ENCODE peak calls at places on chromosomes 13 and 19, in six cellular contexts. D is neural crest cell, G is fibroblast of the aortic adventitia, E is WTC11, Y is right atrium auricular region, T is left ventricle myocardium inferior. J is an unnamed sample.

GRCh38 chr13:49444517-49445395 is 682 bp downstream of the SETDB2 start:
- DNase-seq in T (no peak), G (peak), E (no peak), D (no peak), Y (peak), J (no peak)

GRCh38 chr13:59542303-59542702 is 621.4 kb downstream of the DIAPH3 start:
- DNase-seq in T (no peak), Y (no peak), D (no peak), G (no peak), E (no peak), J (no peak)

GRCh38 chr19:51311388-51312257 is at the start of gene IGLON5:
- DNase-seq in E (peak), G (no peak), T (no peak), Y (no peak), D (no peak), J (peak)

GRCh38 chr13:49998714-49999624 is 2.1 kb downstream of the TRIM13 start:
- DNase-seq in T (no peak), D (no peak), Y (no peak), G (no peak), E (peak), J (no peak)

GRCh38 chr19:34365463-34366401 is 736 bp downstream of the GPI start:
- DNase-seq in E (peak), D (peak), G (peak), Y (no peak), T (peak), J (no peak)

GRCh38 chr13:114146629-114147028 is 14.2 kb upstream of the RASA3 start:
- DNase-seq in T (no peak), D (no peak), Y (no peak), G (no peak), E (peak), J (no peak)

GRCh38 chr13:113367020-113367560 is 3.2 kb upstream of the GRTP1 start:
- DNase-seq in Y (peak), G (no peak), T (no peak), E (no peak), D (no peak), J (peak)

GRCh38 chr13:34258646-34259386 is 440.9 kb downstream of the RFC3 start:
- DNase-seq in T (no peak), Y (no peak), E (no peak), D (no peak), G (no peak), J (no peak)

GRCh38 chr19:40322951-40323615 is 25.1 kb downstream of the C19orf47 start:
- DNase-seq in D (no peak), E (no peak), G (no peak), T (no peak), Y (no peak), J (no peak)

GRCh38 chr19:34134190-34135032 is 37.9 kb upstream of the LSM14A start:
- DNase-seq in E (peak), Y (peak), T (peak), D (peak), G (peak), J (peak)

GRCh38 chr19:9295411-9295849 is 14.2 kb downstream of the ZNF699 start:
- DNase-seq in D (no peak), T (no peak), G (no peak), E (no peak), Y (no peak), J (no peak)

GRCh38 chr13:85910962-85911361 is 111.7 kb upstream of the SLITRK6 start:
- DNase-seq in G (no peak), E (no peak), T (no peak), Y (no peak), D (no peak), J (no peak)

GRCh38 chr13:59674616-59675015 is 489.1 kb downstream of the DIAPH3 start:
- DNase-seq in G (no peak), Y (no peak), E (no peak), D (no peak), T (no peak), J (no peak)

GRCh38 chr13:27622881-27623280 is 1.2 kb downstream of the POLR1D start:
- DNase-seq in T (no peak), D (no peak), G (no peak), E (no peak), Y (no peak), J (no peak)

GRCh38 chr19:53158119-53158656 is 665 bp downstream of the ZNF347 start:
- DNase-seq in D (peak), T (peak), G (peak), E (peak), Y (no peak), J (peak)

GRCh38 chr13:25943666-25944065 is 108.2 kb downstream of the SHISA2 start:
- DNase-seq in G (no peak), E (no peak), Y (no peak), D (no peak), T (no peak), J (no peak)

DNA sequence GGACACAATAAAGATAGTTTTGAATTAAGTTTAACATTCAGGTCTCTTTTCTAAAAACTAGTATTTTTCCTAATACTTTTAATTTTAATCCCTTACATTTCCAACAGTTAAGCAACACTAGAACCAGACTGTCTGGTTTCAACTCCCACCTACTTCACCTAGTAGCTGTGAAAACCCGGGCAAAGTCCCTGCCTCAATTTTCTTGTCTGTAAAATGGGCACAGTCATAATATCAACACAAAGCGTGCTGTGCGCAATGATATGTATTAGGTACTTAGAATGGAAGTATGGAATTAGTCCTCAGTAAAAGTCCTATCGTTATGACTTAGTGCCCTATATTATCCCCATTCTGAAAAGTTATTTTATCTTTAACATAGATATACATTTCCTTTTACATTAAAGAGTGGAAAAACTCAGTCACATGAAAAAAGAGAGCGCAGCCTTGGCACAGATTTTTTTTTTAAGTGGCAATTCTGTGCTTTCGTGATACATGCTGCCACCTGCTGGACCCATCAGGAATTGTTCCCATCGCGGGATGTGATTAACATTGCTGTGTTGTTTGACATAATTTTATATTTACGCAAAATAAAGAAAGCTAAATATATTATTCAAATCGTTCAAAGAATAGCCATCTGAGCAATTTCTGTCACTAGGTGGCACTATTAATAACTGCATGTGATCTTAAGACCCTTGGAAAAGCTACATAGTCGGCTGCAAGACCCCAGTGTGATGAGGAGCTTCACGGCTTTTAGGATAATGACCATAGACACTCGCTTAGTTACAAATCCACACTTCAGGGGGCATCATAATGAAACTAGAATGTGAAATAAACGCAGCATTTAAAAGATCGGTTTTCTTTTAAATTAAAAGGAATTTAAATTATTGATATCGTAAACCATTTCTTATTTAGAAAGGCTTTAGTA is 59.9 kb downstream of the LIG4 start:
- DNase-seq in D (peak), T (peak), G (peak), Y (peak), E (peak), J (peak)
- TF ChIP-seq CTCF in D (peak), T (peak), G (peak), Y (peak), E (peak), J (peak)

GRCh38 chr19:19385131-19385899 is 20.2 kb upstream of the GATAD2A start:
- DNase-seq in G (peak), T (peak), E (peak), Y (peak), D (peak), J (peak)
- TF ChIP-seq CTCF in G (peak), T (peak), E (no peak), Y (no peak), D (no peak), J (peak)

GRCh38 chr13:76470991-76471390 is 415.2 kb downstream of the KCTD12 start:
- DNase-seq in G (no peak), D (no peak), E (no peak), Y (no peak), T (no peak), J (no peak)
- TF ChIP-seq CTCF in G (no peak), D (no peak), E (no peak), Y (no peak), T (no peak), J (no peak)

GRCh38 chr19:47651132-47651531 is 42.2 kb downstream of the BICRA start:
- DNase-seq in E (no peak), D (no peak), T (no peak), Y (no peak), G (no peak), J (no peak)

GRCh38 chr19:47652285-47652684 is 43.4 kb downstream of the BICRA start:
- DNase-seq in G (no peak), D (no peak), Y (no peak), T (no peak), E (no peak), J (no peak)

GRCh38 chr19:47650695-47651094 is 41.8 kb downstream of the BICRA start:
- DNase-seq in G (no peak), T (no peak), D (no peak), Y (no peak), E (no peak), J (no peak)

GRCh38 chr19:47649588-47649987 is 40.7 kb downstream of the BICRA start:
- DNase-seq in D (no peak), G (no peak), Y (no peak), T (no peak), E (no peak), J (no peak)

GRCh38 chr19:47651691-47652090 is 42.8 kb downstream of the BICRA start:
- DNase-seq in G (no peak), T (no peak), E (no peak), D (no peak), Y (no peak), J (no peak)
- TF ChIP-seq CTCF in G (no peak), T (no peak), E (no peak), D (no peak), Y (no peak), J (no peak)

DNA sequence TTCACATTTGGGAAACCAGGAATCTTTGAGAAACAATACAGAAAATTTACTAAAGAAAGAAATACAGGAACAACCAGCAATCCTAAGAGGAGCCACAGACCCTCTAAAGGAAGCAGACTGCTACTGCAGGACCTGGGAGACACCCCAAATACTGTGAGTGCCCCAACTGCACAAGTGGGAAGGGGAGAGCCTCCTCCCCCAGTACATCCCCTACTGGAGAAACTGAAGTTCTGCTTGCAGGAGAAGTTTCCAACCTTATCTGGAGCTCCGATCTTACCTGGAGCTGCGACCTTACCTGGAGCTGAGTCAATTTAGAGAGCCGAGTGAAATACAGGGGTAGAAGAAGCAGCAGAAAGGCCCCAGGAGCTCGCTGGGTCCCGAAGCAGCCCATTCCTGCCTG is 236.4 kb upstream of the SPRY2 start:
- DNase-seq in T (no peak), G (no peak), E (no peak), D (no peak), Y (no peak), J (no peak)
- TF ChIP-seq CTCF in T (no peak), G (no peak), E (no peak), D (no peak), Y (no peak), J (no peak)

GRCh38 chr19:42693760-42694350 is 46.4 kb downstream of the PSG3 start:
- DNase-seq in D (no peak), G (peak), E (peak), Y (no peak), T (no peak), J (no peak)
- TF ChIP-seq CTCF in D (no peak), G (peak), E (peak), Y (no peak), T (peak), J (no peak)

DNA sequence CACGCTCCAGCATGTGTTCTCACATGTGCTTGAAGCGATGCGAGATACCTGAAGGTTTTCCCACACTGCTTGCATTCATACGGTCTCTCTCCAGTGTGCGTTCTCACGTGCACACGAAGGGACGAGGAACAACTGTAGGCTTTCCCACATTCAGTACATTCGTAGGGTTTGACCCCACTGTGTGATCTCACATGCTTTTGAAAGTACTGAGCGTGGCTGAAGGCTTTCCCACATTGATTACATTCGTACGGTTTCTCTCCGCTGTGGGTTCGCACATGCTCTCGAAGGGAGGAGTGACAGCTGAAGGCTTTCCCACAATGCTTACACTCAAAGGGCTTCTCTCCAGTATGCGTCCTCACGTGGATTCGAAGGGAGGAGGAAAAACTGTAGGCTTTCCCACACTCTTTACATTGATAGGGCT is 11.3 kb downstream of the ZNF77 start:
- DNase-seq in E (no peak), D (no peak), T (no peak), G (no peak), Y (no peak), J (no peak)
- TF ChIP-seq CTCF in E (no peak), D (no peak), T (no peak), G (no peak), Y (no peak), J (no peak)

GRCh38 chr19:58387338-58388174 is 487 bp downstream of the RPS5 start:
- DNase-seq in D (no peak), E (no peak), Y (no peak), T (no peak), G (no peak), J (no peak)
- TF ChIP-seq CTCF in D (no peak), E (no peak), Y (no peak), T (no peak), G (no peak), J (no peak)

GRCh38 chr19:10756791-10757190 is 38.9 kb downstream of the DNM2 start:
- DNase-seq in D (no peak), Y (no peak), T (no peak), E (no peak), G (no peak), J (no peak)
- TF ChIP-seq CTCF in D (no peak), Y (no peak), T (no peak), E (no peak), G (no peak), J (no peak)

DNA sequence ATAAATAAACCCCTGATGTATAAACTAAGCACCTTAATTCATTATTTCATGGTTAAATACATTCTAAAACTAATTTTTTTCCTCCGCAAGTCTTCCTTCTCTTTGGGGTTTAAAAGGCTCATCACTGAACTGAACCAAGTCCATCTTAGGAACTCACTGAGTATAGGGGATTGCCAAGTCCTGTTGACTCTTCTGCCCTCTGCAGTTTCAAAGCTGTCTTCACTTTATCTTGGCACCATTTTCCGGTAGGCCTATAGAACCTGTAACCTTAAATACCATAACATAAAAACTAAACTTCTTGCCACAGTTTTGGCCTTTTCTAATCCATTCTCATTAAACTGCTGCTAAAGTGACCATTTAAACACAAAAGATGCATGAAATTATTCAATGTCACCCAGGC is 66.5 kb upstream of the USPL1 start:
- DNase-seq in G (peak), T (no peak), E (no peak), D (no peak), Y (no peak), J (no peak)
- TF ChIP-seq CTCF in G (peak), T (peak), E (no peak), D (peak), Y (no peak), J (peak)